ENCODE peak calls at places on chromosomes 3 and 15, in ten cellular contexts. One of them, this sample, is unnamed.

GRCh38 chr3:51397389-51397788 is 6.3 kb downstream of the RBM15B start:
- DNase-seq in GM20000: no peak
- DNase-seq in HS-5: no peak
- DNase-seq in lung: no peak
- DNase-seq in stimulated activated CD4-positive, alpha-beta T cell treated with anti-CD3 and anti-CD28 coated beads, Interleukin-15, amount 100 ng/mL, for 48 hours: no peak
- DNase-seq in NB4: no peak
- DNase-seq in HEK293T: no peak
- DNase-seq in PC-9: no peak
- DNase-seq in coronary artery: peak
- DNase-seq in bronchial epithelial cell: no peak
- DNase-seq in this sample: no peak

GRCh38 chr3:114624676-114625181 is 330.9 kb downstream of the TIGIT start:
- DNase-seq in HS-5: peak
- DNase-seq in PC-9: peak
- DNase-seq in bronchial epithelial cell: peak
- DNase-seq in lung: peak
- DNase-seq in coronary artery: peak
- DNase-seq in stimulated activated CD4-positive, alpha-beta T cell treated with anti-CD3 and anti-CD28 coated beads, Interleukin-15, amount 100 ng/mL, for 48 hours: no peak
- DNase-seq in HEK293T: peak
- DNase-seq in NB4: peak
- DNase-seq in GM20000: no peak
- DNase-seq in this sample: no peak

GRCh38 chr3:60086811-60087210 is 1037.0 kb upstream of the CFAP20DC start:
- DNase-seq in PC-9: peak
- DNase-seq in NB4: peak
- DNase-seq in HEK293T: no peak
- DNase-seq in bronchial epithelial cell: peak
- DNase-seq in HS-5: peak
- DNase-seq in lung: no peak
- DNase-seq in stimulated activated CD4-positive, alpha-beta T cell treated with anti-CD3 and anti-CD28 coated beads, Interleukin-15, amount 100 ng/mL, for 48 hours: peak
- DNase-seq in GM20000: peak
- DNase-seq in coronary artery: no peak
- DNase-seq in this sample: peak

GRCh38 chr15:89121414-89121813 is 33.2 kb downstream of the ABHD2 start:
- DNase-seq in lung: no peak
- DNase-seq in bronchial epithelial cell: peak
- DNase-seq in stimulated activated CD4-positive, alpha-beta T cell treated with anti-CD3 and anti-CD28 coated beads, Interleukin-15, amount 100 ng/mL, for 48 hours: no peak
- DNase-seq in HEK293T: no peak
- DNase-seq in PC-9: no peak
- DNase-seq in HS-5: no peak
- DNase-seq in coronary artery: no peak
- DNase-seq in NB4: no peak
- DNase-seq in GM20000: no peak
- DNase-seq in this sample: no peak

GRCh38 chr3:14388200-14388599 is 14.2 kb upstream of the SLC6A6 start:
- DNase-seq in GM20000: no peak
- DNase-seq in PC-9: no peak
- DNase-seq in HEK293T: no peak
- DNase-seq in lung: no peak
- DNase-seq in bronchial epithelial cell: no peak
- DNase-seq in stimulated activated CD4-positive, alpha-beta T cell treated with anti-CD3 and anti-CD28 coated beads, Interleukin-15, amount 100 ng/mL, for 48 hours: no peak
- DNase-seq in coronary artery: no peak
- DNase-seq in HS-5: no peak
- DNase-seq in NB4: peak
- DNase-seq in this sample: no peak

GRCh38 chr15:78049691-78050440 is 27.6 kb downstream of the TBC1D2B start:
- DNase-seq in coronary artery: no peak
- DNase-seq in GM20000: peak
- DNase-seq in stimulated activated CD4-positive, alpha-beta T cell treated with anti-CD3 and anti-CD28 coated beads, Interleukin-15, amount 100 ng/mL, for 48 hours: peak
- DNase-seq in lung: no peak
- DNase-seq in HEK293T: no peak
- DNase-seq in NB4: peak
- DNase-seq in HS-5: peak
- DNase-seq in PC-9: no peak
- DNase-seq in bronchial epithelial cell: no peak
- DNase-seq in this sample: peak

GRCh38 chr3:41792806-41793205 is 169.1 kb downstream of the ULK4 start:
- DNase-seq in stimulated activated CD4-positive, alpha-beta T cell treated with anti-CD3 and anti-CD28 coated beads, Interleukin-15, amount 100 ng/mL, for 48 hours: no peak
- DNase-seq in PC-9: no peak
- DNase-seq in lung: no peak
- DNase-seq in coronary artery: no peak
- DNase-seq in GM20000: no peak
- DNase-seq in HEK293T: no peak
- DNase-seq in HS-5: no peak
- DNase-seq in NB4: no peak
- DNase-seq in bronchial epithelial cell: no peak
- DNase-seq in this sample: no peak

GRCh38 chr3:58563386-58564035 is 13.7 kb downstream of the FAM107A start:
- DNase-seq in HS-5: no peak
- DNase-seq in bronchial epithelial cell: peak
- DNase-seq in coronary artery: no peak
- DNase-seq in GM20000: no peak
- DNase-seq in lung: no peak
- DNase-seq in PC-9: peak
- DNase-seq in stimulated activated CD4-positive, alpha-beta T cell treated with anti-CD3 and anti-CD28 coated beads, Interleukin-15, amount 100 ng/mL, for 48 hours: no peak
- DNase-seq in NB4: no peak
- DNase-seq in HEK293T: no peak
- DNase-seq in this sample: no peak

GRCh38 chr3:132444333-132444732 is 27.0 kb downstream of the DNAJC13 start:
- DNase-seq in bronchial epithelial cell: no peak
- DNase-seq in HEK293T: no peak
- DNase-seq in HS-5: no peak
- DNase-seq in lung: no peak
- DNase-seq in coronary artery: no peak
- DNase-seq in PC-9: no peak
- DNase-seq in stimulated activated CD4-positive, alpha-beta T cell treated with anti-CD3 and anti-CD28 coated beads, Interleukin-15, amount 100 ng/mL, for 48 hours: no peak
- DNase-seq in GM20000: no peak
- DNase-seq in NB4: no peak
- DNase-seq in this sample: no peak

GRCh38 chr15:69304176-69304533 is 5.4 kb downstream of the PAQR5 start:
- DNase-seq in stimulated activated CD4-positive, alpha-beta T cell treated with anti-CD3 and anti-CD28 coated beads, Interleukin-15, amount 100 ng/mL, for 48 hours: no peak
- DNase-seq in HS-5: peak
- DNase-seq in GM20000: no peak
- DNase-seq in NB4: peak
- DNase-seq in PC-9: no peak
- DNase-seq in HEK293T: no peak
- DNase-seq in bronchial epithelial cell: peak
- DNase-seq in lung: no peak
- DNase-seq in coronary artery: no peak
- DNase-seq in this sample: no peak

GRCh38 chr3:15051531-15051930 is 13.6 kb downstream of the MRPS25 start:
- DNase-seq in PC-9: peak
- DNase-seq in NB4: peak
- DNase-seq in HS-5: no peak
- DNase-seq in GM20000: peak
- DNase-seq in lung: peak
- DNase-seq in coronary artery: no peak
- DNase-seq in stimulated activated CD4-positive, alpha-beta T cell treated with anti-CD3 and anti-CD28 coated beads, Interleukin-15, amount 100 ng/mL, for 48 hours: no peak
- DNase-seq in bronchial epithelial cell: peak
- DNase-seq in HEK293T: peak
- DNase-seq in this sample: peak

GRCh38 chr3:145307272-145307671 is 853.7 kb downstream of the PLOD2 start:
- DNase-seq in HEK293T: no peak
- DNase-seq in stimulated activated CD4-positive, alpha-beta T cell treated with anti-CD3 and anti-CD28 coated beads, Interleukin-15, amount 100 ng/mL, for 48 hours: no peak
- DNase-seq in NB4: no peak
- DNase-seq in bronchial epithelial cell: no peak
- DNase-seq in GM20000: no peak
- DNase-seq in PC-9: no peak
- DNase-seq in lung: no peak
- DNase-seq in HS-5: no peak
- DNase-seq in coronary artery: no peak
- DNase-seq in this sample: no peak

GRCh38 chr15:25244731-25245585 is 193.9 kb downstream of the UBE3A start:
- DNase-seq in HEK293T: no peak
- DNase-seq in lung: no peak
- DNase-seq in HS-5: no peak
- DNase-seq in GM20000: no peak
- DNase-seq in coronary artery: peak
- DNase-seq in NB4: no peak
- DNase-seq in bronchial epithelial cell: no peak
- DNase-seq in stimulated activated CD4-positive, alpha-beta T cell treated with anti-CD3 and anti-CD28 coated beads, Interleukin-15, amount 100 ng/mL, for 48 hours: no peak
- DNase-seq in PC-9: no peak
- DNase-seq in this sample: no peak

GRCh38 chr3:116770815-116771450 is 61.4 kb downstream of the TUSC7 start:
- DNase-seq in bronchial epithelial cell: peak
- DNase-seq in HEK293T: peak
- DNase-seq in GM20000: peak
- DNase-seq in PC-9: peak
- DNase-seq in HS-5: peak
- DNase-seq in stimulated activated CD4-positive, alpha-beta T cell treated with anti-CD3 and anti-CD28 coated beads, Interleukin-15, amount 100 ng/mL, for 48 hours: peak
- DNase-seq in NB4: peak
- DNase-seq in lung: peak
- DNase-seq in coronary artery: no peak
- DNase-seq in this sample: peak

GRCh38 chr3:56251343-56251945 is 216.8 kb downstream of the ERC2 start:
- DNase-seq in stimulated activated CD4-positive, alpha-beta T cell treated with anti-CD3 and anti-CD28 coated beads, Interleukin-15, amount 100 ng/mL, for 48 hours: no peak
- DNase-seq in NB4: peak
- DNase-seq in GM20000: peak
- DNase-seq in HS-5: peak
- DNase-seq in PC-9: peak
- DNase-seq in HEK293T: peak
- DNase-seq in coronary artery: no peak
- DNase-seq in bronchial epithelial cell: peak
- DNase-seq in lung: peak
- DNase-seq in this sample: peak

GRCh38 chr3:195207731-195208130 is 63.2 kb downstream of the XXYLT1 start:
- DNase-seq in lung: no peak
- DNase-seq in bronchial epithelial cell: no peak
- DNase-seq in NB4: no peak
- DNase-seq in coronary artery: no peak
- DNase-seq in HEK293T: no peak
- DNase-seq in GM20000: no peak
- DNase-seq in PC-9: no peak
- DNase-seq in stimulated activated CD4-positive, alpha-beta T cell treated with anti-CD3 and anti-CD28 coated beads, Interleukin-15, amount 100 ng/mL, for 48 hours: no peak
- DNase-seq in HS-5: no peak
- DNase-seq in this sample: no peak

GRCh38 chr3:149401926-149402310 is 24.5 kb upstream of the TM4SF1 start:
- DNase-seq in NB4: no peak
- DNase-seq in HS-5: no peak
- DNase-seq in stimulated activated CD4-positive, alpha-beta T cell treated with anti-CD3 and anti-CD28 coated beads, Interleukin-15, amount 100 ng/mL, for 48 hours: no peak
- DNase-seq in PC-9: no peak
- DNase-seq in HEK293T: no peak
- DNase-seq in GM20000: no peak
- DNase-seq in lung: no peak
- DNase-seq in coronary artery: no peak
- DNase-seq in bronchial epithelial cell: peak
- DNase-seq in this sample: no peak

GRCh38 chr3:17833786-17834559 is 91.5 kb upstream of the TBC1D5 start:
- DNase-seq in stimulated activated CD4-positive, alpha-beta T cell treated with anti-CD3 and anti-CD28 coated beads, Interleukin-15, amount 100 ng/mL, for 48 hours: no peak
- DNase-seq in bronchial epithelial cell: peak
- DNase-seq in GM20000: no peak
- DNase-seq in HEK293T: no peak
- DNase-seq in coronary artery: no peak
- DNase-seq in lung: no peak
- DNase-seq in NB4: no peak
- DNase-seq in HS-5: no peak
- DNase-seq in PC-9: peak
- DNase-seq in this sample: no peak

GRCh38 chr3:150397220-150397619 is 10.9 kb upstream of the TSC22D2 start:
- DNase-seq in GM20000: no peak
- DNase-seq in stimulated activated CD4-positive, alpha-beta T cell treated with anti-CD3 and anti-CD28 coated beads, Interleukin-15, amount 100 ng/mL, for 48 hours: no peak
- DNase-seq in HEK293T: no peak
- DNase-seq in HS-5: no peak
- DNase-seq in coronary artery: no peak
- DNase-seq in lung: no peak
- DNase-seq in PC-9: no peak
- DNase-seq in bronchial epithelial cell: no peak
- DNase-seq in NB4: no peak
- DNase-seq in this sample: no peak

GRCh38 chr3:189316296-189317019 is 144.7 kb downstream of the TPRG1 start:
- DNase-seq in coronary artery: no peak
- DNase-seq in PC-9: peak
- DNase-seq in NB4: no peak
- DNase-seq in HS-5: no peak
- DNase-seq in bronchial epithelial cell: peak
- DNase-seq in HEK293T: no peak
- DNase-seq in GM20000: no peak
- DNase-seq in stimulated activated CD4-positive, alpha-beta T cell treated with anti-CD3 and anti-CD28 coated beads, Interleukin-15, amount 100 ng/mL, for 48 hours: no peak
- DNase-seq in lung: peak
- DNase-seq in this sample: no peak

GRCh38 chr3:67649681-67650080 is 4.7 kb downstream of the SUCLG2 start:
- DNase-seq in NB4: no peak
- DNase-seq in coronary artery: no peak
- DNase-seq in lung: no peak
- DNase-seq in GM20000: no peak
- DNase-seq in bronchial epithelial cell: no peak
- DNase-seq in HS-5: no peak
- DNase-seq in HEK293T: no peak
- DNase-seq in PC-9: no peak
- DNase-seq in stimulated activated CD4-positive, alpha-beta T cell treated with anti-CD3 and anti-CD28 coated beads, Interleukin-15, amount 100 ng/mL, for 48 hours: no peak
- DNase-seq in this sample: no peak

GRCh38 chr3:54126551-54126950 is 4.2 kb downstream of the CACNA2D3 start:
- DNase-seq in NB4: no peak
- DNase-seq in HS-5: no peak
- DNase-seq in HEK293T: no peak
- DNase-seq in bronchial epithelial cell: no peak
- DNase-seq in PC-9: no peak
- DNase-seq in GM20000: no peak
- DNase-seq in stimulated activated CD4-positive, alpha-beta T cell treated with anti-CD3 and anti-CD28 coated beads, Interleukin-15, amount 100 ng/mL, for 48 hours: no peak
- DNase-seq in lung: peak
- DNase-seq in coronary artery: no peak
- DNase-seq in this sample: no peak

GRCh38 chr3:63814300-63814699 is 4.8 kb upstream of the C3orf49 start:
- DNase-seq in HEK293T: no peak
- DNase-seq in GM20000: no peak
- DNase-seq in stimulated activated CD4-positive, alpha-beta T cell treated with anti-CD3 and anti-CD28 coated beads, Interleukin-15, amount 100 ng/mL, for 48 hours: no peak
- DNase-seq in PC-9: no peak
- DNase-seq in HS-5: no peak
- DNase-seq in lung: no peak
- DNase-seq in NB4: peak
- DNase-seq in bronchial epithelial cell: peak
- DNase-seq in coronary artery: no peak
- DNase-seq in this sample: no peak

GRCh38 chr3:114104414-114104813 is 47.9 kb downstream of the QTRT2 start:
- DNase-seq in coronary artery: no peak
- DNase-seq in NB4: no peak
- DNase-seq in GM20000: no peak
- DNase-seq in bronchial epithelial cell: peak
- DNase-seq in PC-9: no peak
- DNase-seq in lung: no peak
- DNase-seq in stimulated activated CD4-positive, alpha-beta T cell treated with anti-CD3 and anti-CD28 coated beads, Interleukin-15, amount 100 ng/mL, for 48 hours: no peak
- DNase-seq in HEK293T: no peak
- DNase-seq in HS-5: no peak
- DNase-seq in this sample: no peak

GRCh38 chr3:39288300-39288808 is 8.5 kb upstream of the CX3CR1 start:
- DNase-seq in HS-5: peak
- DNase-seq in lung: peak
- DNase-seq in GM20000: peak
- DNase-seq in NB4: peak
- DNase-seq in PC-9: peak
- DNase-seq in bronchial epithelial cell: peak
- DNase-seq in coronary artery: no peak
- DNase-seq in stimulated activated CD4-positive, alpha-beta T cell treated with anti-CD3 and anti-CD28 coated beads, Interleukin-15, amount 100 ng/mL, for 48 hours: peak
- DNase-seq in HEK293T: peak
- DNase-seq in this sample: peak

GRCh38 chr15:101371081-101371480 is 76.0 kb upstream of the SNRPA1 start:
- DNase-seq in GM20000: no peak
- DNase-seq in stimulated activated CD4-positive, alpha-beta T cell treated with anti-CD3 and anti-CD28 coated beads, Interleukin-15, amount 100 ng/mL, for 48 hours: no peak
- DNase-seq in bronchial epithelial cell: no peak
- DNase-seq in HS-5: no peak
- DNase-seq in HEK293T: no peak
- DNase-seq in coronary artery: no peak
- DNase-seq in lung: no peak
- DNase-seq in NB4: no peak
- DNase-seq in PC-9: no peak
- DNase-seq in this sample: no peak

GRCh38 chr3:197300361-197300760 is 1.9 kb upstream of the DLG1 start:
- DNase-seq in HS-5: no peak
- DNase-seq in lung: no peak
- DNase-seq in coronary artery: no peak
- DNase-seq in bronchial epithelial cell: no peak
- DNase-seq in GM20000: no peak
- DNase-seq in stimulated activated CD4-positive, alpha-beta T cell treated with anti-CD3 and anti-CD28 coated beads, Interleukin-15, amount 100 ng/mL, for 48 hours: no peak
- DNase-seq in NB4: no peak
- DNase-seq in PC-9: no peak
- DNase-seq in HEK293T: no peak
- DNase-seq in this sample: no peak

GRCh38 chr15:77541421-77542181 is 91.1 kb downstream of the LINGO1 start:
- DNase-seq in coronary artery: no peak
- DNase-seq in GM20000: no peak
- DNase-seq in bronchial epithelial cell: no peak
- DNase-seq in stimulated activated CD4-positive, alpha-beta T cell treated with anti-CD3 and anti-CD28 coated beads, Interleukin-15, amount 100 ng/mL, for 48 hours: no peak
- DNase-seq in NB4: no peak
- DNase-seq in HEK293T: no peak
- DNase-seq in PC-9: no peak
- DNase-seq in lung: peak
- DNase-seq in HS-5: no peak
- DNase-seq in this sample: no peak